ENCODE peak calls at places on chromosome 12, in six cellular contexts. H is mammary epithelial cell, K is body of pancreas, N is foreskin fibroblast, C is heart left ventricle, M is cardiac fibroblast. D is an unnamed sample.

GRCh38 chr12:18895946-18896345 is 158.0 kb downstream of the CAPZA3 start:
- DNase-seq in K (peak; percentile 13), H (no peak), N (no peak), C (peak; percentile 73), M (no peak), D (no peak)

GRCh38 chr12:96487214-96487613 is 2.2 kb upstream of the CFAP54 start:
- DNase-seq in C (no peak), N (peak; percentile 61), H (peak; percentile 81), M (peak; percentile 73), K (no peak), D (peak; percentile 87)

GRCh38 chr12:97038859-97039258 is 131.8 kb downstream of the NEDD1 start:
- DNase-seq in K (no peak), M (no peak), N (no peak), C (no peak), H (no peak), D (peak; percentile 4)

GRCh38 chr12:4276524-4277204 is 3.1 kb downstream of the CCND2 start:
- DNase-seq in H (peak; percentile 76), N (peak; percentile 72), M (peak; percentile 92), C (peak; percentile 89), K (peak; percentile 90), D (peak; percentile 89)

GRCh38 chr12:52876371-52876770 is 27.6 kb upstream of the KRT78 start:
- DNase-seq in C (no peak), K (no peak), H (peak; percentile 88), M (no peak), N (no peak), D (peak; percentile 98)

GRCh38 chr12:130583800-130584199 is 132.3 kb downstream of the RIMBP2 start:
- DNase-seq in K (no peak), C (no peak), M (no peak), H (no peak), N (no peak), D (no peak)

GRCh38 chr12:49603721-49604120 is 1.7 kb downstream of the FAM186B start:
- DNase-seq in M (no peak), N (no peak), H (no peak), K (no peak), C (no peak), D (no peak)

GRCh38 chr12:72074065-72074464 is 135.4 kb downstream of the TPH2 start:
- DNase-seq in K (no peak), C (no peak), H (no peak), M (no peak), N (no peak), D (no peak)

GRCh38 chr12:91053951-91054715 is 3.7 kb downstream of the KERA start:
- DNase-seq in C (peak; percentile 23), H (no peak), K (peak; percentile 13), N (peak; percentile 14), M (peak; percentile 95), D (peak; percentile 9)

GRCh38 chr12:89140141-89140540 is 212.2 kb downstream of the DUSP6 start:
- DNase-seq in H (no peak), K (no peak), M (no peak), N (no peak), C (no peak), D (no peak)

GRCh38 chr12:89135976-89136634 is 216.2 kb downstream of the DUSP6 start:
- DNase-seq in H (peak; percentile 83), M (no peak), N (peak; percentile 76), K (no peak), C (no peak), D (peak; percentile 82)

GRCh38 chr12:89138048-89138852 is 214.1 kb downstream of the DUSP6 start:
- DNase-seq in K (no peak), N (peak; percentile 47), M (no peak), C (no peak), H (peak; percentile 52), D (peak; percentile 52)

GRCh38 chr12:89140580-89141236 is 211.6 kb downstream of the DUSP6 start:
- DNase-seq in H (no peak), M (peak; percentile 81), K (no peak), N (peak; percentile 56), C (peak; percentile 87), D (no peak)
- H3K4me3 ChIP-seq in H (no peak overlapping the region), M (no peak overlapping the region), K (no peak overlapping the region), N (no peak overlapping the region), C (no peak overlapping the region), D (no peak overlapping the region)

GRCh38 chr12:113826805-113827204 is 139.3 kb downstream of the RBM19 start:
- DNase-seq in K (no peak), C (no peak), H (no peak), N (no peak), M (no peak), D (no peak)
- TF ChIP-seq CTCF in K (no peak), C (no peak), H (no peak), N (no peak), M (no peak), D (no peak)

DNA sequence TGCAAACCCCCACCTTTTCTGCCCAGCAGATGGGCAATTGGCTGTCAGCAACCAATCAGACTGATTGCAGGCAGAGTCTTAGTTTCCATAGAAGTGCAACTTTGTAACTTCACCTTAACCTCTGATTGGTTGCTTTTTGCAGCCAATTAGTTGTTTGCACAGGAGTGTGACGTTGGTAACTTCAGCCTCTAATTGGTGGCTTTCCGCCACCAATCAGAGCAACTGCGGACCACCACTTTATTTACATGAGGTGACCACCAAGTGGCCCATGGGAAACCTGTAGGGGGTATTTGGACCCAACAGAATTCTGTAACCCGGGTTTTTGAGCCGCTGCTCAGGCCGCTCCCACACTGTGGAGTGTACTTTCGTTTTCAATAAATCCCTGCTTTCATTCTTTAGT is 32.3 kb downstream of the CDKN1B start:
- DNase-seq in N (no peak), K (no peak), C (no peak), M (peak; percentile 22), H (no peak), D (no peak)
- H3K4me3 ChIP-seq in N (no peak overlapping the region), K (no peak overlapping the region), C (peak overlapping the region; percentile 15), M (no peak overlapping the region), H (no peak overlapping the region), D (no peak overlapping the region)

DNA sequence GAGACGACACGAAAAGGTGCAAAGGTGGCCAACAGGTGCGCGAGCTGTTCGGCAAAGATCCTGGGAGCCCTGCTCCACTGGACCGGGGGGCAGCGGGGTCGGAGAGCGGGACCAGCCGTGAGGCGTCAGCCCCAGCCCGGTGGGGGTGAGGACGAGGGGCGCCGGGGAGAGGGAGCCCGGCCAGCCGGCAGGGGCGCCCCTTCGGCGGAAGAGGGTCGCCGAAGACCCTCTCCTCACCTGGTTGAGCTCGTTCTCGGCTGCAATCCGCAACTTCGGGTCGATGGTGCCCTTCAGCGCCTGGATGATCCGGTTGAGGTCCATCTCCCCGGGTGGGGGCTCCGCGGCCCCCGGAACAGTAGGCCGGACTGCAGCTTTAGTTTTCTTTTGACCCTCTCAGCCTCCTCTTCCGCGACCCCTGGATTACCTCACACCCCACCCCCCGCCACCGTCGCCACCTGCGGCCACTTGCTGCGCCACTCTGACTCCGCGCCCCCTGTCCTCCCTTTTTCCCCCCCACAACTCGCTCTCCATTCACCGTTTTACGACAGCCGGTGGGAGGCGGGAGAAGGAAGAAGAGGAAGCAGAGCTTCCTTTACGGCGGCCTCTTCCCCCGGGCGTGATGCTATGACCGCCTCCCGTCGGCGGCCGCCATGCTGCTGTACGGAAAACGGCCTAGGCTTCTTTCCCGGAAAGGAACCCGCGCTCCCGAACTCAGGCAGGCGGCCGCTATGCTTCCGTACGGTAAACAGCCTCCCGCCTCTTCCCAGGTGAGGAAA is at the start of gene IPO8:
- DNase-seq in N (peak; percentile 91), H (peak; percentile 90), C (peak; percentile 96), K (peak; percentile 93), M (peak; percentile 95), D (peak; percentile 95)
- TF ChIP-seq CTCF in N (peak; percentile 28), H (peak; percentile 47), C (no peak), K (peak; percentile 26), M (peak; percentile 25), D (peak; percentile 2)

GRCh38 chr12:77062396-77062795 is 3.0 kb downstream of the E2F7 start:
- DNase-seq in M (no peak), H (no peak), K (no peak), N (no peak), C (no peak), D (no peak)
- H3K4me3 ChIP-seq in M (peak overlapping the region; percentile 7), H (no peak overlapping the region), K (no peak overlapping the region), N (peak overlapping the region; percentile 15), C (peak overlapping the region; percentile 39), D (no peak overlapping the region)

DNA sequence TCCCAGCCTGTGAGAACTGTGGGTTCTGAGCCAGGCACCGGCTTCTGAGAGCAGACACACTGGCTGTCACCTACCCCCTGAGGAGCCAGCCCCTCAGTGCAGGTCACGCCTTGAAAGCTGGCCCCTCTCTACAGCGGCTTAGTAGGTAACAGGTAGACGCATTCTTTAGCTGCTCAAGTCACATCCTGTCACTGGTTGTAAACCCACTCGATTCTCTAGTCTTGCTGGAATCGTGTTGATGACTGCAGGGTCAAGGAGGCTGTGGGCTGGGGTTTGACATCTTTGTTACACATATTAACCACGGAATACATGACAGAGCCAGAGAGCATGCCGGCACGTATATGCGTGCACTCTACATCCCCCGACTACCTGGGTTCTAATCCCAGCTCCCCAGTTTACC is 210.6 kb downstream of the ETV6 start:
- DNase-seq in N (no peak), K (no peak), M (no peak), H (no peak), C (no peak), D (no peak)
- TF ChIP-seq CTCF in N (no peak), K (no peak), M (no peak), H (no peak), C (no peak), D (no peak)

GRCh38 chr12:20213851-20214250 is 154.5 kb upstream of the PDE3A start:
- DNase-seq in H (no peak), N (peak; percentile 1), M (peak; percentile 41), C (no peak), K (no peak), D (no peak)

GRCh38 chr12:20212036-20212435 is 156.3 kb upstream of the PDE3A start:
- DNase-seq in M (peak; percentile 80), N (no peak), H (no peak), K (no peak), C (no peak), D (no peak)

GRCh38 chr12:20214286-20214685 is 154.1 kb upstream of the PDE3A start:
- DNase-seq in C (no peak), K (no peak), M (peak; percentile 52), H (no peak), N (no peak), D (no peak)

GRCh38 chr12:20211537-20211936 is 156.8 kb upstream of the PDE3A start:
- DNase-seq in C (no peak), K (no peak), N (no peak), M (no peak), H (no peak), D (no peak)

DNA sequence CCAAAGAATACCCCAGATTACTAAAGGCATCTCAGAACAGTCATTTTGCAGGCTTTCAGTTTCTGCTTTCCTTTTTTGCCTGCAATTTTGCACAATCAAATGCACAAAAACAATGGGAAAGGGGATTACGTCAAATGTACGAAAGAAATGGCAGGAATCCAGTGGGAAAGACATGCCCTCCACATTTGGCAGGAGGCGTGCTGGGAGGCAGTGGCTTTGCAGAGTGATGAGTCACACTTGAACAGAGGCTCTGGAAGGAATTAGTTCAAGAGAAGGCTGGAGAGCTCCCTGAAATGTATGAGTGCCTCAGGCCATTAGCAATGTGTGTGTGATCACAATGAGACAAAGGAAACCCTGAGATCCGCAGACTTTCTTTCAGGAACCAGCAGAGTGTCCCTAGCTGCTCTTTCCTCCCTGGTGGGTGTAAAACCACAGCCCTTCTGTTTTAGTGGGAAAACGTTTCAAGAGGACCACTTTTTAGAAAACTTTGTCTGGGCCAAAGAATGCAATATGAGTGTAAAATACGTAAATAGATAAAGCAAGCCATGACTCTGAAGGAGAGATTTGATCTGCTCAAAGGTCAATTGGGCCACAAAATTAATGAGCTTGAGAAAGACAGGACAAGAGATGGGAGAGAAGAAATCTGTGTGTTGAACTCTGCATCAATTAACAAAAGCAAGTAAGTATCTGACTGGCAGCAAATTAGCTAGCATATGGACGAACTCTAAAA is 155.5 kb upstream of the PDE3A start:
- DNase-seq in N (peak; percentile 88), M (peak; percentile 99), C (peak; percentile 91), H (peak; percentile 69), K (peak; percentile 49), D (peak; percentile 92)
- H3K4me3 ChIP-seq in N (no peak overlapping the region), M (no peak overlapping the region), C (no peak overlapping the region), H (no peak overlapping the region), K (no peak overlapping the region), D (no peak overlapping the region)